ENCODE peak calls at places on chromosomes 7 and 10, in four cellular contexts. O is K562, K is transverse colon, X is BJ. G is an unnamed sample.
A peak's percentile ranks its signal among the peaks of the same experiment; 100 is the strongest.

GRCh38 chr10:103053659-103054581 is 135.8 kb downstream of the CNNM2 start:
- DNase-seq in O (peak; percentile 12), K (peak; percentile 51), X (peak; percentile 25), G (no peak)

GRCh38 chr7:22662031-22662430 is 65.0 kb upstream of the IL6 start:
- DNase-seq in O (no peak), K (no peak), X (no peak), G (no peak)

GRCh38 chr7:7786595-7786994 is 68.2 kb upstream of the RPA3 start:
- DNase-seq in O (no peak), K (no peak), X (no peak), G (no peak)

GRCh38 chr7:41524861-41525260 is 178.0 kb downstream of the INHBA start:
- DNase-seq in O (no peak), K (no peak), X (no peak), G (no peak)

GRCh38 chr7:119974972-119975371 is 298.0 kb upstream of the KCND2 start:
- DNase-seq in O (no peak), K (no peak), X (no peak), G (no peak)

GRCh38 chr7:158085741-158086695 is 501.6 kb downstream of the PTPRN2 start:
- DNase-seq in O (no peak), K (no peak), X (no peak), G (no peak)

GRCh38 chr10:124737221-124737620 is 7.0 kb downstream of the FAM53B start:
- DNase-seq in O (no peak), K (no peak), X (no peak), G (no peak)

GRCh38 chr10:22894714-22895113 is 33.1 kb upstream of the ARMC3 start:
- DNase-seq in O (no peak), K (no peak), X (peak; percentile 7), G (peak; percentile 7)

GRCh38 chr7:8605227-8605626 is 171.8 kb downstream of the NXPH1 start:
- DNase-seq in O (no peak), K (no peak), X (no peak), G (no peak)

GRCh38 chr10:3811331-3811870 is 26.4 kb upstream of the KLF6 start:
- DNase-seq in O (no peak), K (peak; percentile 59), X (no peak), G (no peak)

GRCh38 chr10:106713846-106714245 is 450.7 kb downstream of the SORCS1 start:
- DNase-seq in O (no peak), K (no peak), X (no peak), G (no peak)

GRCh38 chr10:79067241-79068202 is 1.2 kb upstream of the ZMIZ1 start:
- DNase-seq in O (peak; percentile 95), K (peak; percentile 92), X (no peak), G (no peak)

GRCh38 chr10:7117806-7118674 is 292.8 kb downstream of the SFMBT2 start:
- DNase-seq in O (no peak), K (no peak), X (no peak), G (no peak)

GRCh38 chr7:151128716-151129115 is 38.8 kb downstream of the GBX1 start:
- DNase-seq in O (no peak), K (no peak), X (no peak), G (no peak)

GRCh38 chr10:6721964-6722615 is 142.0 kb upstream of the PRKCQ start:
- DNase-seq in O (no peak), K (no peak), X (peak; percentile 94), G (peak; percentile 88)

GRCh38 chr10:110737886-110738634 is 93.9 kb downstream of the RBM20 start:
- DNase-seq in O (no peak), K (no peak), X (no peak), G (no peak)

GRCh38 chr7:8443871-8444756 is 10.7 kb downstream of the NXPH1 start:
- DNase-seq in O (no peak), K (no peak), X (no peak), G (no peak)

GRCh38 chr10:73819513-73820093 is 8.2 kb upstream of the NDST2 start:
- DNase-seq in O (no peak), K (peak; percentile 84), X (no peak), G (no peak)

GRCh38 chr10:124354411-124355382 is 64.0 kb downstream of the OAT start:
- DNase-seq in O (peak; percentile 68), K (peak; percentile 33), X (peak; percentile 45), G (no peak)

GRCh38 chr10:35470535-35470934 is 134.2 kb downstream of the CCNY start:
- DNase-seq in O (no peak), K (no peak), X (no peak), G (no peak)

GRCh38 chr7:55527314-55527713 is 45.0 kb downstream of the VOPP1 start:
- DNase-seq in O (no peak), K (no peak), X (no peak), G (no peak)

GRCh38 chr7:6228865-6229264 is 43.6 kb downstream of the CYTH3 start:
- DNase-seq in O (peak; percentile 59), K (no peak), X (peak; percentile 21), G (no peak)

GRCh38 chr10:17409170-17409733 is 45.1 kb downstream of the ST8SIA6 start:
- DNase-seq in O (no peak), K (no peak), X (no peak), G (no peak)

GRCh38 chr10:76270464-76270863 is 839.0 kb downstream of the LRMDA start:
- DNase-seq in O (no peak), K (no peak), X (no peak), G (no peak)

GRCh38 chr10:86500846-86501245 is 20.7 kb downstream of the WAPL start:
- DNase-seq in O (no peak), K (no peak), X (no peak), G (no peak)

GRCh38 chr10:131461093-131461492 is 149.6 kb upstream of the TCERG1L start:
- DNase-seq in O (no peak), K (no peak), X (no peak), G (no peak)

GRCh38 chr10:60495357-60495756 is 105.7 kb upstream of the ANK3 start:
- DNase-seq in O (no peak), K (no peak), X (no peak), G (no peak)
- TF ChIP-seq CTCF in O (no peak), K (no peak), X (no peak), G (no peak)

DNA sequence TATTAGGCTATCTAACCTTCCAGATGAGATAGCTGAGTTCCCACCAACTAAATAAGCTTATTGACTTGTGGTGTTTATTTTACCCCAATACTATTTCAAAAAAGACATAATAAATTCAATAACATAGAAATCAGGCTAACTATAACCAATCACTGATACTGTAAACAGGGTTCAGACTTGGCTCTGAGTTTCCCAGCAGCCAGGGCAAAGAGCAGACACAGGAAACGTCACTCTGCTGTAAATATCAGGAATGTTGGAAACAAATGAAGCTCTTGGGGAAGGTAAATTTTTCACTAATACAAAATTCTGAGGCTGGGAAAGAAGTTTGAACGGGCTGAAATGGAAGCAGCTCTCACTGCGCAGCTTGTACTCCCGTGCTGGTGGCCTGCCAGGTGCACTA is 114.6 kb downstream of the GALNT11 start:
- DNase-seq in O (no peak), K (no peak), X (no peak), G (no peak)
- H3K36me3 ChIP-seq in O (peaks cover 90% of the 10 kb centered on the region), K (peaks cover 1% of the 10 kb centered on the region), X (peaks cover 20% of the 10 kb centered on the region), G (peaks cover 17% of the 10 kb centered on the region)

GRCh38 chr10:29925771-29926345 is 133.5 kb downstream of the JCAD start:
- DNase-seq in O (no peak), K (no peak), X (no peak), G (no peak)

GRCh38 chr10:29929006-29929405 is 130.4 kb downstream of the JCAD start:
- DNase-seq in O (no peak), K (no peak), X (no peak), G (no peak)

GRCh38 chr10:29923416-29923970 is 135.9 kb downstream of the JCAD start:
- DNase-seq in O (no peak), K (no peak), X (no peak), G (no peak)

GRCh38 chr10:29924436-29924835 is 134.9 kb downstream of the JCAD start:
- DNase-seq in O (no peak), K (no peak), X (no peak), G (no peak)

DNA sequence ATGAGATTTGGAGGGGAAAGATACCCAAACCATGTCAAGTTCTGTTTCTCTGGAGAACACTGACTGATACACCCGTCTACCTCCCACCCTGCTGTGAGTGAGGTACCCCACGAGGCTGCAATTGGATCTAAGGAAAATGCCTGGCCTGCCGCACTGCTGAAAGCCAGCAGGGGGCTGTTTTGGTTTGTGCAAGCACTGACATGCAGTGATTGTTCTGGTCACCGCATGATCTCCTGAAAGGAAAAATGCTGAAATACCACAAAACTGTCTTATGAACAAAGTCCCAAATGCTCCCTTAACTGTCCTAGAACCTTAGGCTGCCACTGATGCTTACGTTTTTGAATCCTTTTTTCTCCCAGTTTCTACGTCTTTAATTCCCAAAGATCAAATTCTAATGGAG is 132.7 kb downstream of the JCAD start:
- DNase-seq in O (no peak), K (no peak), X (no peak), G (no peak)
- TF ChIP-seq CTCF in O (peak; percentile 31), K (peak; percentile 3), X (peak; percentile 70), G (peak; percentile 67)

GRCh38 chr7:82110146-82110823 is 333.3 kb downstream of the CACNA2D1 start:
- DNase-seq in O (no peak), K (no peak), X (no peak), G (no peak)
- H3K36me3 ChIP-seq in O (no peaks in the 10 kb centered on the region), K (no peaks in the 10 kb centered on the region), X (no peaks in the 10 kb centered on the region), G (no peaks in the 10 kb centered on the region)

G was measured in keratinocyte.